ENCODE peak calls at places on chromosome 18, in five cellular contexts. S, M, R, T and G are unnamed samples.

GRCh38 chr18:71442830-71443229 is 1101.3 kb downstream of the CBLN2 start:
- DNase-seq in S (no peak), R (no peak), T (peak; percentile 2), M (no peak), G (no peak)

GRCh38 chr18:54888933-54889332 is 60.7 kb downstream of the RAB27B start:
- DNase-seq in S (no peak), T (peak; percentile 84), M (no peak), R (no peak), G (no peak)

GRCh38 chr18:506801-507200 is 6.3 kb upstream of the COLEC12 start:
- DNase-seq in M (no peak), S (no peak), R (no peak), T (no peak), G (no peak)

GRCh38 chr18:32469190-32469611 is 1.5 kb downstream of the GAREM1 start:
- DNase-seq in S (no peak), R (no peak), T (peak; percentile 59), M (no peak), G (no peak)

GRCh38 chr18:40651163-40651562 is 1303.9 kb upstream of the PIK3C3 start:
- DNase-seq in R (no peak), S (no peak), T (no peak), M (no peak), G (no peak)

GRCh38 chr18:36828157-36828629 is 609 bp downstream of the TPGS2 start:
- DNase-seq in T (peak; percentile 78), S (no peak), R (no peak), M (no peak), G (no peak)

GRCh38 chr18:73887801-73888200 is 259.8 kb downstream of the FBXO15 start:
- DNase-seq in S (no peak), T (no peak), M (no peak), R (no peak), G (no peak)

GRCh38 chr18:13377496-13377895 is 158.9 kb downstream of the LDLRAD4 start:
- DNase-seq in M (no peak), R (no peak), T (no peak), S (no peak), G (no peak)

GRCh38 chr18:74644713-74645112 is 47.0 kb downstream of the ZNF407 start:
- DNase-seq in R (no peak), S (no peak), M (no peak), T (no peak), G (no peak)

GRCh38 chr18:50562686-50563085 is 2.8 kb downstream of the MAPK4 start:
- DNase-seq in M (no peak), T (no peak), S (no peak), R (no peak), G (no peak)

GRCh38 chr18:56986829-56987228 is 160.1 kb upstream of the BOD1L2 start:
- DNase-seq in M (no peak), T (no peak), R (no peak), S (no peak), G (no peak)

GRCh38 chr18:78914586-78914935 is 65.1 kb upstream of the SALL3 start:
- DNase-seq in S (no peak), T (no peak), M (no peak), R (no peak), G (no peak)

GRCh38 chr18:62329676-62330454 is 4.8 kb downstream of the TNFRSF11A start:
- DNase-seq in M (no peak), S (no peak), R (no peak), T (peak; percentile 92), G (no peak)

GRCh38 chr18:48851563-48851962 is 99.2 kb downstream of the SMAD7 start:
- DNase-seq in S (no peak), M (no peak), R (no peak), T (no peak), G (no peak)
- H3K4me1 ChIP-seq in S (peaks cover 11% of the 10 kb centered on the region), M (peaks cover 72% of the 10 kb centered on the region), R (peaks cover 35% of the 10 kb centered on the region), T (no peaks in the 10 kb centered on the region), G (no peaks in the 10 kb centered on the region)

GRCh38 chr18:9615280-9615797 is 980 bp upstream of the PPP4R1 start:
- DNase-seq in M (no peak), S (no peak), T (no peak), R (no peak), G (no peak)

GRCh38 chr18:9615973-9616559 is 1.7 kb upstream of the PPP4R1 start:
- DNase-seq in S (no peak), T (peak; percentile 77), M (no peak), R (no peak), G (no peak)

GRCh38 chr18:9613550-9614400 is 584 bp downstream of the PPP4R1 start:
- DNase-seq in M (no peak), S (peak; percentile 93), T (peak; percentile 76), R (no peak), G (peak; percentile 34)

GRCh38 chr18:9612989-9613388 is 1.4 kb downstream of the PPP4R1 start:
- DNase-seq in M (no peak), R (no peak), S (no peak), T (no peak), G (no peak)

DNA sequence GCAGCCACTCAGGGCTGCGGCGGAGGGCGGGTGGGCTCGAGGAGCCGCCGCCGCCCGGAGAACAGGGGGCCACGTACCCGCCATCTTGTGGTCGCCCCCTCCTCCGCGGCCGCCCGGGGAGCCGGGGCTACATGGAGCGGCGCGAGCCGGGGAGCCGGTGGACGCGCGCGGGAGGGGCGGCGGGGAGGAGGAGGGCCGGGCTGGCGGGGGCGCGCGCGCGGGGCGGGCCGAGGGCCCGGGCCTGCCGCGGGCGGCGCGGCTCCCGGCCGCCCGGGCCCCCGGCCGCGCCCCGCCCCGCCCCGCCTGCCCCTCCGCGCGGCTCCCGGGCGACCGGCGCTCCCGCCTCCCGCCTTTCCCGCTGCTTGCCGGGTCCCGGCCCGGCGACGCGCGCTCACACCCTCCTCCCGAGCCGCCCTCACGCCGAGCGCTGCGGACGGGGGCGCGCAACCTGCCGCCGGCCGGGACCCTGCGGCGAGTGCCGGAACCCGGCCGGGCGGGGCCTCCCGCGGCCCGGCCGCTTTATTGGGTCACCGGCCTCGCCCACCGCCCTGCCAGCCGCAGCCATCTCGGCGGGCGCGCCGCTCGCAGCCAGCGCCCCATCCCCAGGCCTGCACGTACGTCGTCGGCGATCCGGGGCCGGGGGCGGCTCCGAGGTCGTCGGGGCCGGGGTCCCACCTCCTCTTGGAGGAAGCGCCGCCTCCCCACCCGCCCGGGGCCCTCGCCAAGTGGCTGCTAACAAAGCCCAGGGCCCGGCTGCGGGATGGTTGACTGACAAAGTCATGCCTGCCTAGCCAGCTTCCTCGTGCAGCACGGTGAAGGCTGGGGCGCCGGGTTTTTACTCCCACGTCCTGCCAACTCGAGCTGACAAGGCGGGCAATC is at the start of gene PPP4R1:
- DNase-seq in R (peak; percentile 40), T (peak; percentile 87), M (peak; percentile 29), S (peak; percentile 96), G (peak; percentile 74)
- H3K4me1 ChIP-seq in R (peaks cover 72% of the 10 kb centered on the region), T (peaks cover 39% of the 10 kb centered on the region), M (peaks cover 50% of the 10 kb centered on the region), S (peaks cover 34% of the 10 kb centered on the region), G (peaks cover 6% of the 10 kb centered on the region)

GRCh38 chr18:24986611-24987270 is 365.2 kb downstream of the ZNF521 start:
- DNase-seq in S (no peak), M (no peak), T (peak; percentile 33), R (no peak), G (no peak)
- H3K4me1 ChIP-seq in S (no peaks in the 10 kb centered on the region), M (peaks cover 3% of the 10 kb centered on the region), T (peaks cover 26% of the 10 kb centered on the region), R (peaks cover 25% of the 10 kb centered on the region), G (no peaks in the 10 kb centered on the region)

GRCh38 chr18:8794133-8794986 is 89.0 kb downstream of the MTCL1 start:
- DNase-seq in T (peak; percentile 73), M (no peak), S (no peak), R (no peak), G (no peak)
- H3K4me1 ChIP-seq in T (peaks cover 55% of the 10 kb centered on the region), M (no peaks in the 10 kb centered on the region), S (no peaks in the 10 kb centered on the region), R (peaks cover 24% of the 10 kb centered on the region), G (no peaks in the 10 kb centered on the region)

GRCh38 chr18:45664824-45665763 is 49.8 kb downstream of the SLC14A2 start:
- DNase-seq in T (peak; percentile 74), S (no peak), M (peak; percentile 25), R (peak; percentile 6), G (no peak)

GRCh38 chr18:45666006-45666405 is 50.7 kb downstream of the SLC14A2 start:
- DNase-seq in T (no peak), S (no peak), M (no peak), R (no peak), G (no peak)

GRCh38 chr18:45670281-45670962 is 53.6 kb upstream of the SLC14A1 start:
- DNase-seq in M (no peak), T (peak; percentile 85), R (no peak), S (no peak), G (no peak)

GRCh38 chr18:45666520-45666919 is 51.2 kb downstream of the SLC14A2 start:
- DNase-seq in S (no peak), R (no peak), M (no peak), T (no peak), G (no peak)

DNA sequence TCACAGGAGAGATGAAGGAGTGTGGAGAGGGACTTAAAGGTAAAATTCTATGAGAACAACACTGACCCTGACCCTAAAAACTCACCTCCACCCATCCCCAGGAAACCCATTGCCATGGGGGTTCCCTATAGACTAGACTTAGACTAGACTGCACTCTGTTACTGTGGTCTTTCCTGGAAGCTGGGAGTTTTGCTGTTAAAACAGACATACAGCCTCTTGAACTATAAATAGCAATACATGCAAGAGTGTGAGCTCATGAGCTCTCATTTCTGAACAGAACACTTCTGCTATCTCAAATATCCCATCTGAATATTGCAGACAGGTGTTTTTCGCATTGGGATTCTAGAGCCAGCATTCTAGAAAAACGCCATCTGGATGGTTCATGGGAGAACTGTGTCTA is 51.8 kb downstream of the SLC14A2 start:
- DNase-seq in R (no peak), S (no peak), M (no peak), T (no peak), G (no peak)
- H3K4me1 ChIP-seq in R (peaks cover 11% of the 10 kb centered on the region), S (peaks cover 37% of the 10 kb centered on the region), M (peaks cover 22% of the 10 kb centered on the region), T (peaks cover 39% of the 10 kb centered on the region), G (no peaks in the 10 kb centered on the region)

GRCh38 chr18:9123520-9123919 is 13.1 kb upstream of the ANKRD12 start:
- DNase-seq in R (no peak), M (no peak), T (no peak), S (no peak), G (no peak)

GRCh38 chr18:9115984-9116383 is 13.5 kb downstream of the NDUFV2 start:
- DNase-seq in T (no peak), R (no peak), M (no peak), S (no peak), G (no peak)

GRCh38 chr18:9124824-9125223 is 11.8 kb upstream of the ANKRD12 start:
- DNase-seq in S (no peak), T (no peak), M (no peak), R (no peak), G (no peak)

GRCh38 chr18:9117980-9118841 is 15.7 kb downstream of the NDUFV2 start:
- DNase-seq in R (no peak), M (no peak), S (no peak), T (no peak), G (no peak)

GRCh38 chr18:9120796-9121195 is 15.8 kb upstream of the ANKRD12 start:
- DNase-seq in T (no peak), R (no peak), M (no peak), S (no peak), G (no peak)
- H3K4me1 ChIP-seq in T (peaks cover 51% of the 10 kb centered on the region), R (peaks cover 69% of the 10 kb centered on the region), M (peaks cover 36% of the 10 kb centered on the region), S (peaks cover 64% of the 10 kb centered on the region), G (peaks cover 5% of the 10 kb centered on the region)

DNA sequence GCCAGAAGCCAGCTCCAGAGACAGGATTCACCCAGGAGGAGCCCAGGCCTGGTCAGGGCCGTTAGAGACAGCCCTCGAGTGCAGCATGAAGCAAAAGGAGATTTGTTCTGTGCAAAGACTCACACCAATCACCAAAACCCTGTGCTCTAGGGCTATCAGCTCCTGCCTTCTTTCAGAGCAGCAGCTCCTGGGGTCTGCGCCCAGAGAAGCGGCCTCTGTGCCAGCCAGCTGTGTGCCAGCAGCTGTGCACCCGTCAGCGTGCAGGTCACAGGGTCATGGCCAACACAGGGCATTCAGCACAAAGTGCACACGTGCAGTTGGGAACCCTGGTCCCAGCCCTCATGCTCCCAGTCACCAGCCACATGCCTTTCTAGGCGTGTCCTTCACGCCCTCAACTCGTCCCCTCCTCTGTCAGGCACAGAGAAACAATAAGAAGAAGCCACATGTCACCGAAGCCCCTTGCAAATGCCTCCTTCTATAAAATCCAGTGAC is 49.3 kb downstream of the ZNF516 start:
- DNase-seq in S (peak; percentile 72), M (no peak), T (peak; percentile 55), R (no peak), G (no peak)
- H3K4me1 ChIP-seq in S (peaks cover 43% of the 10 kb centered on the region), M (peaks cover 27% of the 10 kb centered on the region), T (peaks cover 60% of the 10 kb centered on the region), R (peaks cover 72% of the 10 kb centered on the region), G (no peaks in the 10 kb centered on the region)